ENCODE peak calls at places on chromosomes 13 and 19, in nine cellular contexts. T is fibroblast of the aortic adventitia; M is effector memory CD8-positive, alpha-beta T cell; F is stimulated activated CD8-positive, alpha-beta memory T cell treated with anti-CD3 and anti-CD28 coated beads, Interleukin-2, amount 100 ng/mL, for 1 hour; Q is mucosa of descending colon; K is fibroblast of lung; L is stimulated activated CD4-positive, alpha-beta T cell treated with anti-CD3 and anti-CD28 coated beads, Interleukin-12 subunit alpha, Interleukin-12 subunit beta, amount 100 ng/mL, for 24 hours; O is heart left ventricle; X is hepatic stellate cell. V is an unnamed sample.

GRCh38 chr19:6216996-6217751 is 62.6 kb downstream of the MLLT1 start:
- DNase-seq in T (peak; percentile 24), M (no peak), F (no peak), Q (no peak), K (peak; percentile 45), L (no peak), O (no peak), X (no peak), V (peak; percentile 66)

GRCh38 chr19:11131471-11131870 is 24.1 kb downstream of the SPC24 start:
- DNase-seq in T (no peak), M (no peak), F (no peak), Q (no peak), K (no peak), L (no peak), O (no peak), X (no peak), V (no peak)

GRCh38 chr13:48492123-48493075 is 40.5 kb downstream of the RCBTB2 start:
- DNase-seq in T (peak; percentile 77), M (peak; percentile 67), F (peak; percentile 40), Q (peak; percentile 66), K (peak; percentile 52), L (no peak), O (peak; percentile 88), X (peak; percentile 56), V (peak; percentile 88)

GRCh38 chr13:93289047-93289446 is 62.4 kb downstream of the GPC6 start:
- DNase-seq in T (no peak), M (no peak), F (no peak), Q (no peak), K (no peak), L (no peak), O (no peak), X (no peak), V (no peak)

GRCh38 chr13:110495376-110495775 is 66.1 kb downstream of the RAB20 start:
- DNase-seq in T (no peak), M (no peak), F (no peak), Q (no peak), K (no peak), L (no peak), O (no peak), X (no peak), V (no peak)

GRCh38 chr19:17948967-17949930 is 16.4 kb downstream of the CCDC124 start:
- DNase-seq in T (no peak), M (no peak), F (no peak), Q (no peak), K (no peak), L (no peak), O (no peak), X (no peak), V (no peak)

GRCh38 chr13:26664942-26665341 is 95.6 kb downstream of the GPR12 start:
- DNase-seq in T (no peak), M (no peak), F (no peak), Q (no peak), K (no peak), L (no peak), O (no peak), X (no peak), V (no peak)

GRCh38 chr19:49081273-49081672 is 4.0 kb upstream of the SNRNP70 start:
- DNase-seq in T (no peak), M (no peak), F (no peak), Q (no peak), K (no peak), L (no peak), O (no peak), X (no peak), V (no peak)

GRCh38 chr19:1132625-1133383 is 29.0 kb downstream of the GPX4 start:
- DNase-seq in T (no peak), M (peak; percentile 59), F (no peak), Q (no peak), K (no peak), L (no peak), O (no peak), X (no peak), V (no peak)

GRCh38 chr13:68304287-68304893 is 1074.3 kb upstream of the PCDH9 start:
- DNase-seq in T (no peak), M (no peak), F (no peak), Q (peak; percentile 23), K (peak; percentile 39), L (no peak), O (no peak), X (peak; percentile 6), V (no peak)

GRCh38 chr13:112106467-112107141 is 39.7 kb downstream of the SOX1 start:
- DNase-seq in T (no peak), M (no peak), F (no peak), Q (no peak), K (no peak), L (no peak), O (no peak), X (no peak), V (no peak)

GRCh38 chr13:98098511-98098910 is 44.4 kb upstream of the FARP1 start:
- DNase-seq in T (peak; percentile 16), M (no peak), F (no peak), Q (no peak), K (peak; percentile 77), L (no peak), O (no peak), X (peak; percentile 54), V (no peak)

GRCh38 chr19:23286477-23286876 is 36.3 kb upstream of the ZNF724 start:
- DNase-seq in T (no peak), M (peak; percentile 9), F (no peak), Q (no peak), K (no peak), L (no peak), O (no peak), X (no peak), V (no peak)

GRCh38 chr19:13207237-13208130 is 57.3 kb downstream of the IER2 start:
- DNase-seq in T (peak; percentile 6), M (no peak), F (no peak), Q (no peak), K (no peak), L (no peak), O (peak; percentile 54), X (no peak), V (peak; percentile 74)

GRCh38 chr19:38213911-38214625 is 10.0 kb downstream of the DPF1 start:
- DNase-seq in T (peak; percentile 11), M (peak; percentile 65), F (peak; percentile 45), Q (no peak), K (peak; percentile 29), L (peak; percentile 24), O (no peak), X (peak; percentile 51), V (no peak)

GRCh38 chr19:8611890-8612806 is 1.6 kb upstream of the ADAMTS10 start:
- DNase-seq in T (peak; percentile 90), M (no peak), F (no peak), Q (peak; percentile 39), K (peak; percentile 39), L (no peak), O (peak; percentile 52), X (peak; percentile 83), V (peak; percentile 85)

V was measured in sigmoid colon.